ENCODE peak calls at places on chromosomes 5 and 9, in five cellular contexts. S is MM.1S, T is GM23248, P is HCT116, Z is PC-3. N is an unnamed sample.

GRCh38 chr9:134961331-134962064 is 43.8 kb upstream of the FCN1 start:
- DNase-seq in P (no peak), S (no peak), Z (no peak), T (no peak), N (no peak)

GRCh38 chr9:111150241-111150640 is 112.0 kb upstream of the LPAR1 start:
- DNase-seq in Z (no peak), T (no peak), P (no peak), S (no peak), N (no peak)

GRCh38 chr5:16603295-16603694 is 13.5 kb downstream of the RETREG1 start:
- DNase-seq in Z (no peak), T (no peak), S (no peak), P (no peak), N (no peak)

GRCh38 chr5:172802585-172803176 is 31.4 kb upstream of the ERGIC1 start:
- DNase-seq in T (peak), P (no peak), S (no peak), Z (peak), N (no peak)

GRCh38 chr5:14706615-14707021 is 42.1 kb downstream of the OTULIN start:
- DNase-seq in T (peak), Z (no peak), S (no peak), P (no peak), N (no peak)

GRCh38 chr5:135204151-135204600 is 170.1 kb upstream of the PITX1 start:
- DNase-seq in P (no peak), Z (peak), S (no peak), T (peak), N (peak)

GRCh38 chr9:84862308-84862707 is 192.8 kb downstream of the NTRK2 start:
- DNase-seq in S (no peak), T (no peak), Z (no peak), P (no peak), N (no peak)

GRCh38 chr5:27242258-27242626 is 203.9 kb upstream of the CDH9 start:
- DNase-seq in S (no peak), T (peak), P (no peak), Z (no peak), N (no peak)

GRCh38 chr9:89661956-89662717 is 57.3 kb downstream of the GADD45G start:
- DNase-seq in Z (peak), T (peak), S (no peak), P (peak), N (peak)

GRCh38 chr5:7849531-7850240 is 1.2 kb downstream of the CFAP90 start:
- DNase-seq in T (peak), Z (no peak), S (no peak), P (no peak), N (peak)

GRCh38 chr9:1982074-1982473 is 33.1 kb upstream of the SMARCA2 start:
- DNase-seq in Z (no peak), T (no peak), S (no peak), P (no peak), N (no peak)

GRCh38 chr5:121963409-121963808 is 1.6 kb downstream of the SRFBP1 start:
- DNase-seq in Z (no peak), S (no peak), P (no peak), T (no peak), N (no peak)

GRCh38 chr9:83432104-83432627 is 106.0 kb downstream of the FRMD3 start:
- DNase-seq in S (no peak), Z (peak), T (peak), P (no peak), N (peak)

GRCh38 chr9:105901514-105902109 is 207.3 kb downstream of the TMEM38B start:
- DNase-seq in S (peak), Z (peak), T (peak), P (no peak), N (peak)

GRCh38 chr9:97696823-97697601 is at the start of gene XPA:
- DNase-seq in Z (peak), S (peak), P (peak), T (peak), N (peak)

GRCh38 chr5:62460578-62460983 is 48.0 kb downstream of the IPO11 start:
- DNase-seq in T (peak), Z (peak), P (no peak), S (peak), N (peak)

GRCh38 chr9:98229620-98230019 is 25.8 kb downstream of the TBC1D2 start:
- DNase-seq in T (no peak), P (no peak), S (no peak), Z (no peak), N (no peak)

GRCh38 chr9:30198463-30199309 is 2185.8 kb upstream of the ACO1 start:
- DNase-seq in T (no peak), S (no peak), P (no peak), Z (no peak), N (no peak)

GRCh38 chr9:83296123-83296522 is 233.2 kb upstream of the RASEF start:
- DNase-seq in P (no peak), S (peak), T (no peak), Z (no peak), N (peak)

GRCh38 chr5:101829255-101829654 is 466.8 kb downstream of the SLCO4C1 start:
- DNase-seq in T (no peak), Z (no peak), S (no peak), P (no peak), N (no peak)

GRCh38 chr5:168609806-168610482 is 30.8 kb upstream of the PANK3 start:
- DNase-seq in T (no peak), S (no peak), P (no peak), Z (no peak), N (no peak)

GRCh38 chr9:14173730-14174129 is 140.2 kb downstream of the NFIB start:
- DNase-seq in S (no peak), T (no peak), P (no peak), Z (no peak), N (no peak)

GRCh38 chr5:10445352-10445751 is 3.7 kb downstream of the ROPN1L start:
- DNase-seq in T (no peak), Z (no peak), P (no peak), S (no peak), N (no peak)

GRCh38 chr5:17216176-17216973 is 1.1 kb upstream of the BASP1 start:
- DNase-seq in Z (peak), P (peak), T (peak), S (peak), N (peak)

GRCh38 chr9:133977421-133978201 is 14.5 kb downstream of the VAV2 start:
- DNase-seq in S (no peak), P (no peak), T (no peak), Z (no peak), N (no peak)

GRCh38 chr5:80082221-80082620 is 47.1 kb downstream of the THBS4 start:
- DNase-seq in P (no peak), S (no peak), T (no peak), Z (no peak), N (no peak)

GRCh38 chr5:80082731-80083114 is 47.6 kb downstream of the THBS4 start:
- DNase-seq in Z (peak), T (peak), P (peak), S (no peak), N (peak)

GRCh38 chr5:80078921-80079320 is 43.8 kb downstream of the THBS4 start:
- DNase-seq in P (no peak), T (no peak), Z (no peak), S (no peak), N (no peak)

GRCh38 chr5:80077317-80077716 is 42.2 kb downstream of the THBS4 start:
- DNase-seq in T (no peak), P (no peak), S (no peak), Z (no peak), N (no peak)

DNA sequence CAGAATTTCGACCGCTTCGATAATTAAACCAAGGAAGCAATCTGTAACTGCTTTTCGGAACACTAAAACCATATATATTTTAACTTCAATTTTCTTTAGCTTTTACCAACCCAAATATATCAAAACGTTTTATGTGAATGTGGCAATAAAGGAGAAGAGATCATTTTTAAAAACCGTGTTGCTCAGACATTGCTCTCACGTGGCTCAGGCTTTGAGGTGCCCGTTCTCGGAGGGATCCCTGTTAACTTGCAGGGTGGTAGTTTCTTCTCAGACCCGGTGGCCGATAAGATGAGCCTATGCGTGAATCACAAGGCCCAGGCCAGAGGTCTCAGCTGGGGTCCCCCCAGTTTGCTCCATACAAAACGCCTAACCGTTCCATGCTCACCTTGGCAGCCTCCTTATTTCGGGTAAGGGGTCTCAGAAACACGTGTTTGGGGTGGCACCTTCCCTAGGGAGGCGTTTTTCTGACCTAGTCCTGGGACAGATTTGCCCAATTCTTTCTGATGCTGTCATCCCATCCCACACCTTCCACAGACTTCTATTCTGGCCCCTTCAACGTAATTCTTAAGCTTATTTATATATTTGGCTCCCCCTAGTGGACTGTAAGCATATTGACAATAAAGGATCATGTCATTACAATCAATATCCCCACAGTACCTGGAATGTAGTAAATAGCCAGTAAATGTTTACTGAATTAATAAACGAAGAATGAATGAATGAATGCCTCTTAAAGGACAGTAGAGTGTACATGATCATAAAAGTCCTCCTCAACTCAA is 48.2 kb downstream of the THBS4 start:
- DNase-seq in S (peak), T (peak), P (peak), Z (peak), N (peak)
- H3K9ac ChIP-seq in S (no peak), T (peak), P (no peak), Z (peak), N (no peak)

DNA sequence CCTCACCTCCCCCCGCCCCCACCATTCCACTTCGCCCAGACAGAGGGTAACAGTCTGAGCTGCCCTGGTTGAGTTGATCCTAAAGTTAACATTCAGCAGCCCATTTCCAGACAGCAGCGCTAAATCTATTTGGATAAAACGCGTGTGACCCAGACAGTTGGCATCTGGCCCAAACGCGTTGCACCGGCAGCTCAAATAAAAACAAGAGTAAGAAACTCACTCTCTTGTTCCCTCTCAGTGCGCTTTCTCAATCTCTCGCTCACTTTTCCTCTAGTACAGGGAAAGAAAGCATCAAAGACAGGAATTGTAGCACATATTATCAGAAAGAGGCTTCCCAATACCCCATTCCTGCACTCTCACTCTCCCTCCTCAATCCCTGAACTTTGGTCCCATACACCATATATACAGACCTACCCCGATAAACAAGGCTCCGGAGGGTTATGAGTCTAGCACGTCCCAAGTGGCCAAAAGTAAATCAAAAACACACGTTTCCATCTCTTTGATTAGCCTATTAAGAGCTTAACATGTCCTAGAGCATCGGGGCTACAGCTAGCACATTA is 1.3 kb downstream of the ADAMTS6 start:
- DNase-seq in Z (peak), S (peak), P (no peak), T (peak), N (peak)
- TF ChIP-seq EZH2phosphoT487 in Z (no peak), S (no peak), P (no peak), T (no peak), N (no peak)

DNA sequence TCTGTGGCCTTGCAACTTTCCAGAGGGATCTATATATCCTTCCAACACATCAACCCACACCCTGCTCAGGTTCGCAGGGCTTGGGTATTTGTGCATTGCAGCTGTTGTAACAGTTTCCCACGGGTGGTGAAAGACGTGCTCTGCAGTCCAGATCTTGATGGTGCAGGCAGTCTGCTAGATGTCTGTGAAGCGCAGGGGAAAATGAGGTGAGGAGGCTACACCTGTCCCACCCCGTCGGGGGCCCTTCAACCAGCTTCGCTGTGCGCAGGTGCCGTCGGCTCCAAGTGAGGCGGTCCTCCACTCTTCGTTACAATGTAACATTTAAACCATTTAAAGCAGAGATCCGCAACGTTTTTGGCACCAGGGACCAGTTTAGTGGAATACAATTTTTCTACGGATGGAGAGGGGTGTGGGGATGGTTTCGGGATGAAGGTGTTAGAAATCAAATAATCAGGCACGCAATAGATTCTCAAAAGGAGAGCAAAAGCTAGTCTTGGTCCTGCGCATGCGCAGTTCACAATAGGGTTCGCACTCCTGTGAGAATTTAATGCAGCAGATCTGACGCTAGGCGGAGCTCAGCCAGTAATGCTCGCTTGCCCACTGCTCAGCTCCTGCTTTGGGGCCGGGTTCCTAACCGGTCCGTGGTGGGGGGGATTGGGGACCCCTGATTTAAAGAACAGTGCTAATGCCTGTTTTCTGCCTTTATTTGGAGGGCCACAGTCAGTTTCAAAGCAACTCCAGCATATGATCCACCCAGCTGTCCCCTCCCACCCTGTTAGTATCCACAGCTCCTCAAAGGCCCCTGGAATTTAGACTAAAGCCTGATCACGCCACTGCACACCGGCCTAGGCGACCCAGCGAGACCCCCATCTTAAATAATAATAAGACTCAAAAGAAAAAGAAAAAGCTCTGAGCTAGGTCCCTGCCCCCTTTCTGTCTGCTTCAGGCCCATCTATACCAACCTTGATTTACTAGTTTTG is 97.1 kb upstream of the SELENOP start:
- DNase-seq in T (peak), P (peak), Z (peak), S (peak), N (peak)
- TF ChIP-seq EZH2 in T (no peak), P (no peak), Z (no peak), S (no peak), N (peak)

GRCh38 chr5:149731332-149731616 is 1.2 kb downstream of the PPARGC1B start:
- DNase-seq in P (no peak), S (no peak), T (no peak), Z (no peak), N (no peak)

GRCh38 chr5:149730620-149731331 is 666 bp downstream of the PPARGC1B start:
- DNase-seq in Z (peak), P (no peak), T (peak), S (peak), N (peak)

GRCh38 chr5:149733129-149733900 is 3.2 kb downstream of the PPARGC1B start:
- DNase-seq in S (no peak), T (no peak), Z (no peak), P (no peak), N (no peak)

GRCh38 chr5:149732500-149733128 is 2.5 kb downstream of the PPARGC1B start:
- DNase-seq in S (peak), T (peak), Z (peak), P (no peak), N (peak)

DNA sequence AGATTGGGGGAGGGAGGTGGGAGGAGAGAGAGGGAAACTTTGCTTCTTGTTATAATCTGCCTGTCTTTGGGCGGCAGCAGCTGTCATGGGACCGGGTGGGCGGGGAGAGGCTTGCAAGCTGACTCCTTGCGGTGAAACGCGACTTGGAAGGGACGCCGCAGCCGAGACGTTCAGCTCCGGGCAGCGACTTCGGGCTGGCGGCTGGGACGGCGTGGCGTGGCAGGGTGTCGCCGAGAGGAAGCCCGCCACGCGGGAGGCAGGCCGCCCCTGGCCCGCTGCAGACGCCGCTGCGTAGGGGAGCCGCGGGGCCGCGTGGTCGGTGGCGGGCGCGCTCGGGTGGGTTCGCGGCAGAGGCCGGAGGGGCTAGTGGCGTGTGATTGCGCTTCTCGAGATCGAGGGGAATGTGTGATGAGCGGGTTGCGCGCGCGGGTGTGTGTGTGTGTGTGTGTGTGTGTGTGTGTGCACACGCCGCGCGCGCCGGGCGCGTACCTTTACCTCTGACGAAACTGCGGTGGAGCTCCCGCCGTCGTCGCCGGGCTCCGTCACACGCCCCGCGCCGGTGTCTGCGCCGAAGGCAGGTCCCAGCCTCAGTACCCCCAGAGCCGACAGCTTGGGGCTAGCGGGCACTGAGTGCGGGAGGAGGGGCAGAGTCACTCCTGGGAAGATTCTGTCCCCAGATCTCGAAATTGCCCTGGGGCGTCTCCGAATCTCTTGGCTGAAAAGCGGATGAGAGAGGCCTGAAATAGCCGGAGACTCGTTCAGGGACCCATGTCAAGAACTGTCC is 1.7 kb downstream of the PPARGC1B start:
- DNase-seq in T (peak), P (peak), S (peak), Z (peak), N (peak)
- H3K9ac ChIP-seq in T (peak), P (peak), S (peak), Z (peak), N (no peak)

DNA sequence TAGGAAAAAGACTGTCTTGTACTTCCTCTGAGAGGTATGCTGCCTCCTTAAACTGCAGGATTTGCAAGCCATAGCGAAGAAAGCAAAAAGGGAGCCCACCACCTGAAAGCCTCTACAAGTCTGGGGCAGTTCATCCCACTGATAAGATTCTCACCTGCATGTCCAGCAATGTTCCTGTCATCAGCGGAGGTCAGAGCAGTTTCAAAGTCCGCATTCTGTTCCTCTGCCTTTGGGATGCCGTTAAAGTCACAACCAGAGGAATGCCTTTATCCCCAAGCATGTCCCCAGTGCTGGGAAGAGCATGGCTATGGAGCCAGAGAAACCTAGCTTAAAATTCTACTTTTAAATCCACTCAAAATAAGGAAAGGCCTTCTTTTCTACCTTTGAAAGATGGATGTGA is 220.5 kb downstream of the GLIS3 start:
- DNase-seq in S (no peak), P (no peak), T (no peak), Z (no peak), N (peak)
- TF ChIP-seq EZH2phosphoT487 in S (no peak), P (no peak), T (no peak), Z (no peak), N (no peak)